ENCODE peak calls at places on chromosomes 4 and X, in four cellular contexts. M is GM12878, O is HepG2, B is K562. U is an unnamed sample.

GRCh38 chr4:148026022-148026421 is 294.1 kb downstream of the ARHGAP10 start:
- DNase-seq in B (no peak), M (no peak), O (no peak), U (no peak)

GRCh38 chr4:107304699-107305286 is 268.7 kb upstream of the DKK2 start:
- DNase-seq in B (no peak), M (no peak), O (no peak), U (no peak)

GRCh38 chr4:8905773-8906667 is 34.4 kb upstream of the HMX1 start:
- DNase-seq in O (no peak), B (no peak), M (no peak), U (no peak)

GRCh38 chrX:68571292-68572256 is 72.7 kb downstream of the YIPF6 start:
- DNase-seq in M (peak), B (peak), O (no peak), U (peak)

GRCh38 chr4:25509656-25510055 is 132.6 kb downstream of the ANAPC4 start:
- DNase-seq in M (no peak), O (no peak), B (no peak), U (no peak)

GRCh38 chr4:51906167-51906647 is 63.3 kb downstream of the DCUN1D4 start:
- DNase-seq in M (peak), O (no peak), B (peak), U (no peak)

GRCh38 chr4:8392591-8393190 is 47.8 kb downstream of the ACOX3 start:
- DNase-seq in B (no peak), O (no peak), M (no peak), U (no peak)

GRCh38 chr4:76690906-76691275 is 207.1 kb downstream of the SOWAHB start:
- DNase-seq in O (no peak), B (no peak), M (no peak), U (no peak)

GRCh38 chr4:58191086-58191485 is 1080.9 kb upstream of the IGFBP7 start:
- DNase-seq in B (no peak), M (no peak), O (no peak), U (peak)

GRCh38 chr4:183733181-183733580 is 74.1 kb downstream of the TRAPPC11 start:
- DNase-seq in B (no peak), O (no peak), M (no peak), U (no peak)

GRCh38 chrX:137431693-137432488 is 134.0 kb upstream of the ZIC3 start:
- DNase-seq in B (no peak), O (no peak), M (no peak), U (no peak)

GRCh38 chrX:68807818-68808217 is 21.0 kb upstream of the EFNB1 start:
- DNase-seq in M (no peak), B (peak), O (no peak), U (peak)

GRCh38 chr4:70746179-70746839 is 24.5 kb downstream of the RUFY3 start:
- DNase-seq in O (no peak), M (no peak), B (no peak), U (no peak)

GRCh38 chrX:13607996-13608365 is 38.6 kb downstream of the EGFL6 start:
- DNase-seq in O (no peak), M (no peak), B (no peak), U (no peak)

GRCh38 chr4:78059524-78059889 is 2.4 kb downstream of the FRAS1 start:
- DNase-seq in M (no peak), B (peak), O (peak), U (peak)

GRCh38 chrX:97756879-97757278 is 873.2 kb downstream of the RPA4 start:
- DNase-seq in M (no peak), O (no peak), B (no peak), U (no peak)

GRCh38 chrX:132671229-132671641 is 182.4 kb upstream of the MBNL3 start:
- DNase-seq in O (no peak), B (no peak), M (no peak), U (no peak)

GRCh38 chr4:55989716-55990115 is 41.0 kb downstream of the CEP135 start:
- DNase-seq in M (no peak), O (no peak), B (peak), U (no peak)

DNA sequence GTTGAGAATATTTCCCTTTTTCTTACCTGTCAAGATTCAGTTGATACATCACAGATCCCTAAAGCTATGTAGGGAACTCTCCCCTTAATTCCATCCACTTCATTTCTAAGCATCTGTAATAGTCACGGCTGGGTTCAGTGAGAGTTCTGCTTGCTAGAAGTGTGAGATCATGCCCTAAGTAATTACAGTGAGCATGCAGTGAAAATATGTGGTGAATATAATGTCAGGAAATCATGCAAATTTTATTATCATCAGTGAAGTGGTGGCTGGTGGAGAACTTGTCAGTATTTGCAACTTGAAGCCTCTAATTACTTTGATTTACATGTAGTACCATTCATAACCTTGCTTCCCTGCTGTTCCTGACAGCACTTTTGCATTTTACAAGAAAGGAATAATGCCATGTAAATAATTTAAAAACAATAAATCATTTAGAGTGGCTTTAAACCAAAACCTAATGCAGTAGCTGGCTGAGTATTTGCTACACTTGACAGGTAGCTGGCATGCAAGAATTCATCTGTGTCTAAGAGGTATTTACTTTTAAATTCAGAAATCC is 28.3 kb upstream of the CFAP299 start:
- DNase-seq in B (no peak), M (no peak), O (no peak), U (no peak)
- TF ChIP-seq JUNB in B (no peak), M (no peak), O (no peak), U (no peak)

GRCh38 chr4:150082241-150082640 is 4.0 kb downstream of the DCLK2 start:
- DNase-seq in M (peak), B (no peak), O (no peak), U (no peak)

GRCh38 chr4:150078996-150079581 is 844 bp downstream of the DCLK2 start:
- DNase-seq in B (no peak), O (no peak), M (no peak), U (peak)

GRCh38 chr4:150078041-150078995 is at the start of gene DCLK2:
- DNase-seq in O (no peak), M (no peak), B (peak), U (peak)

GRCh38 chr4:150080335-150080734 is 2.1 kb downstream of the DCLK2 start:
- DNase-seq in O (no peak), M (no peak), B (no peak), U (no peak)

DNA sequence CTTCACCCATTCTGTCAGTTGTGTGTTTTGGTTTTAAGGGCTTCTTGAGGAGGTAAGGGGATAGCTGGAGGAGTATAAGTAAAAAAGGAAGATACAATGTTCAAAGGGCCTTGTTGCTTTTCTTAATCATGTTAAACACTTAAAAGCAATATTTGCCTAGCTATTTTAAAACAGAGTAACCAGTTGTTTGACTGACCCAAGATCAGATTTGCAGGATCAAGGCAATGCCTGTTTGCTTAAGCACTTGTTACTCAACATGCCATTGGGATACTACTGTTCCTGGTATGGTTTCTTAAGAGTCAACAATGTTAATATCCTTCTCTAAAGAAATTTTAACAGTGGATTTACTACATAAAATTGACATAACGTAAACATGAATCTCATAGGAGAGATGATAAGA is 2.6 kb downstream of the DCLK2 start:
- DNase-seq in M (no peak), B (no peak), O (peak), U (peak)
- TF ChIP-seq CHD2 in M (no peak), B (no peak), O (no peak), U (no peak)

DNA sequence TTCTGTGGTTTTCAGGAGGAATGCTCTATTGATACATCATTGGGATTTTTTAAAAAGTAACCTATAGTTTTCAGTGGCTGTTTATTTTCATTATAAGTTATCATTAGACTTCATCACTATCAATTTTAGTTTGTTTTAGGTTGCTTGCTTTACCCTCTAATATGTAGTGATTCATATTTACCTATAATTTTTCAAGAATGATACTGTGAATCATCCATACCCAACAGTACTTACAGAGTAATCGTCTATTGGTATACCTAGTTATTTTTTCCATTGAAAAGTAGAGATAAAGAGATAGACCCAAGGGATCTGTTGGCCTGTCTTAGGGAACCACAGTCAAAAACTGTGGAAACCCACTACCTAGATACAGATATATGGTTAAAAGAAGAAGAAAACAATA is 83.3 kb downstream of the KLHL34 start:
- DNase-seq in M (no peak), O (no peak), B (no peak), U (no peak)
- TF ChIP-seq RAD21 in M (no peak), O (no peak), B (no peak), U (no peak)

DNA sequence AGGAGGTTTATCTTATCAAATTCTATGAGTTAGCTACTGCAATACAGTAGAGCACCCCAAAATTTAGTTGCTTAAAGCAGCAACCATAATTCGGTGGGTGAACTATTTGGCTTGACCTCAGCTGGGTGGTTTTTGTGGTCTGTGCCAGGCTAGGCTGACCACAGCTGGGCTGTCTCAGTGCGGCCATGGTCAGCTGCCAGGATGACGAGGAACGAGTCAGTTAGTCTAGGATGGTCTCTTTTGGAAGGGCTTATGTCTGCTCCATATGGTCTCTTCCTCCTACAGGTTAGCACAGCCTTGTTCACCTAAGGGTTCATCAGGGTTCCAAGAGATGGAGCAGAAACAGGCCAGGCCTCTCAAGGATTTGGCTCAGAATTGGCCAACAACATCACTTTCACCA is 210.4 kb downstream of the PALLD start:
- DNase-seq in B (no peak), O (no peak), M (no peak), U (no peak)
- TF ChIP-seq JUNB in B (no peak), O (no peak), M (no peak), U (no peak)

DNA sequence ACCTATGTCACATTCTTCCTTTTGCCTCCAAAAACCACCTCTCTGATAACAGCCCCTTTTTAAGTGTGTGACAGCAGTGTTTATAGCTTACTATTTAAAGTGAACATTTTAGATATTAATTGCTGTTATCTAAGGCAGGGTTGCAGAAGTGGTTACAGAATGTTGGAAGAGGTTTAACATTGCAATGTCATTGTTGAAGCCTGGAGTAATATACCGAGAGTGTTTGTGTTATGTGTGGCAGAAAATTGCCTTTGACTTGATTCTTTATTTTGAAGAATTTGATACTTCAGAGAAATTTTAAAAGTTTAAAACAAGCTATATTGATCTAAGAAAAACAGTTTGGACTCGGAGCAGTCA is 37.1 kb downstream of the SMARCAD1 start:
- DNase-seq in O (no peak), M (no peak), B (no peak), U (no peak)
- TF ChIP-seq CHD2 in O (no peak), M (no peak), B (no peak), U (no peak)

GRCh38 chrX:119095936-119096335 is 23.1 kb downstream of the CT47C1 start:
- DNase-seq in M (no peak), B (no peak), O (no peak), U (no peak)
- TF ChIP-seq RAD21 in M (no peak), B (no peak), O (no peak), U (no peak)

GRCh38 chrX:66046612-66047235 is 6.8 kb upstream of the VSIG4 start:
- DNase-seq in M (peak), B (peak), O (no peak), U (no peak)
- TF ChIP-seq JUNB in M (peak), B (no peak), O (no peak), U (no peak)

GRCh38 chr4:39497909-39498723 is 29.1 kb downstream of the UGDH start:
- DNase-seq in B (no peak), O (no peak), M (no peak), U (no peak)

GRCh38 chr4:39505581-39505980 is 21.7 kb downstream of the UGDH start:
- DNase-seq in M (no peak), O (no peak), B (no peak), U (no peak)

GRCh38 chr4:39498724-39499014 is 28.6 kb downstream of the UGDH start:
- DNase-seq in O (no peak), B (no peak), M (no peak), U (no peak)

DNA sequence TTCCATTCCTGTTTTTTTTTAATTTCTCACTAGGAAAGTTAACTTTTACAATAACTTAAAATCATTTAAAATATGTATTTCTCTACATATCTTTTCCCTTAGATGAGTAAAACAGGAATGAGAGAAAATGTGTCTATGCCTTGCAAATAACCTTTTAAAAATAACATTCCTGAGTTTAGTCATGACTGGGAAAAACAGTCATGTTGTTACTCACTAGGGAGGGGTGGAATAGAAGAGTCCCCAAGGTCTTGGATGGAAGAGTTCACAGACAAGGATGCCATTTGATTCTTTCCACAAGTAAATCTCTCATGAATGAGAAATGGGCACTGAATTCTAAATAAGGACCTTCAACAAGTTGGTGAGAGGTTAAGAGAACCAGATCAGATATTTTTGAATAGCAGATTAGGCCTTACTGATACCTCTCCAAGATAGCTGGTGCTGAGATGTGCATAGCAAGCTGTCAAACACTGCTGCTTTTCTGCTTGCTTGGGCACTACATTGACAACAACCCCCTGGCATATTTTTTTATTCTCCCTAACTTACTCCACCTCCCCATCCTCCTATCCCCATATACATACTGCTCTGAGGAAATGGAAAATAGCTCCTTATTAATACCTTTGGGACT is 25.1 kb downstream of the UGDH start:
- DNase-seq in O (no peak), B (no peak), M (no peak), U (no peak)
- TF ChIP-seq CHD2 in O (no peak), B (no peak), M (no peak), U (no peak)